ENCODE peak calls at places on chromosomes 13 and 19, in ten cellular contexts. One of them, this sample, is unnamed.

GRCh38 chr13:95644611-95645052 is at the start of gene DZIP1:
- DNase-seq in EL: peak
- DNase-seq in hepatic stellate cell: peak
- DNase-seq in BE2C: peak
- DNase-seq in left colon: peak
- DNase-seq in mesenchymal stem cell: peak
- DNase-seq in A172: peak
- DNase-seq in ascending aorta: peak
- DNase-seq in activated naive CD4-positive, alpha-beta T cell: no peak
- DNase-seq in Calu3: peak
- DNase-seq in this sample: peak

GRCh38 chr13:92833071-92833470 is 393.5 kb upstream of the GPC6 start:
- DNase-seq in mesenchymal stem cell: peak
- DNase-seq in Calu3: no peak
- DNase-seq in A172: no peak
- DNase-seq in activated naive CD4-positive, alpha-beta T cell: no peak
- DNase-seq in BE2C: no peak
- DNase-seq in ascending aorta: no peak
- DNase-seq in hepatic stellate cell: no peak
- DNase-seq in EL: no peak
- DNase-seq in left colon: no peak
- DNase-seq in this sample: no peak

GRCh38 chr13:73331556-73331955 is 272.8 kb downstream of the KLF5 start:
- DNase-seq in ascending aorta: no peak
- DNase-seq in EL: no peak
- DNase-seq in Calu3: no peak
- DNase-seq in activated naive CD4-positive, alpha-beta T cell: no peak
- DNase-seq in hepatic stellate cell: no peak
- DNase-seq in BE2C: no peak
- DNase-seq in A172: no peak
- DNase-seq in mesenchymal stem cell: no peak
- DNase-seq in left colon: no peak
- DNase-seq in this sample: no peak

GRCh38 chr13:29698106-29698505 is 102.6 kb upstream of the SLC7A1 start:
- DNase-seq in left colon: no peak
- DNase-seq in BE2C: no peak
- DNase-seq in hepatic stellate cell: no peak
- DNase-seq in Calu3: no peak
- DNase-seq in ascending aorta: no peak
- DNase-seq in A172: no peak
- DNase-seq in EL: no peak
- DNase-seq in activated naive CD4-positive, alpha-beta T cell: no peak
- DNase-seq in mesenchymal stem cell: no peak
- DNase-seq in this sample: no peak

GRCh38 chr13:96925869-96926628 is 68.2 kb downstream of the OXGR1 start:
- DNase-seq in Calu3: no peak
- DNase-seq in A172: no peak
- DNase-seq in ascending aorta: no peak
- DNase-seq in EL: no peak
- DNase-seq in hepatic stellate cell: no peak
- DNase-seq in BE2C: no peak
- DNase-seq in activated naive CD4-positive, alpha-beta T cell: no peak
- DNase-seq in mesenchymal stem cell: no peak
- DNase-seq in left colon: no peak
- DNase-seq in this sample: peak

GRCh38 chr13:75050419-75051066 is 431.4 kb downstream of the TBC1D4 start:
- DNase-seq in EL: peak
- DNase-seq in hepatic stellate cell: no peak
- DNase-seq in Calu3: no peak
- DNase-seq in BE2C: no peak
- DNase-seq in activated naive CD4-positive, alpha-beta T cell: no peak
- DNase-seq in A172: peak
- DNase-seq in ascending aorta: no peak
- DNase-seq in left colon: no peak
- DNase-seq in mesenchymal stem cell: peak
- DNase-seq in this sample: no peak

GRCh38 chr13:80454245-80454644 is 113.3 kb upstream of the SPRY2 start:
- DNase-seq in mesenchymal stem cell: no peak
- DNase-seq in EL: no peak
- DNase-seq in BE2C: no peak
- DNase-seq in ascending aorta: no peak
- DNase-seq in hepatic stellate cell: no peak
- DNase-seq in activated naive CD4-positive, alpha-beta T cell: no peak
- DNase-seq in Calu3: no peak
- DNase-seq in left colon: no peak
- DNase-seq in A172: peak
- DNase-seq in this sample: no peak

GRCh38 chr13:28012383-28012782 is 23.9 kb upstream of the URAD start:
- DNase-seq in A172: no peak
- DNase-seq in Calu3: no peak
- DNase-seq in ascending aorta: no peak
- DNase-seq in mesenchymal stem cell: peak
- DNase-seq in BE2C: no peak
- DNase-seq in activated naive CD4-positive, alpha-beta T cell: no peak
- DNase-seq in EL: no peak
- DNase-seq in hepatic stellate cell: no peak
- DNase-seq in left colon: no peak
- DNase-seq in this sample: no peak

GRCh38 chr13:113423225-113424170 is 29.8 kb downstream of the ADPRHL1 start:
- DNase-seq in ascending aorta: no peak
- DNase-seq in Calu3: no peak
- DNase-seq in left colon: no peak
- DNase-seq in BE2C: no peak
- DNase-seq in hepatic stellate cell: no peak
- DNase-seq in mesenchymal stem cell: no peak
- DNase-seq in activated naive CD4-positive, alpha-beta T cell: no peak
- DNase-seq in EL: no peak
- DNase-seq in A172: no peak
- DNase-seq in this sample: no peak

GRCh38 chr13:59823495-59823894 is 340.2 kb downstream of the DIAPH3 start:
- DNase-seq in hepatic stellate cell: peak
- DNase-seq in A172: peak
- DNase-seq in EL: peak
- DNase-seq in mesenchymal stem cell: peak
- DNase-seq in ascending aorta: no peak
- DNase-seq in BE2C: no peak
- DNase-seq in left colon: no peak
- DNase-seq in Calu3: no peak
- DNase-seq in activated naive CD4-positive, alpha-beta T cell: no peak
- DNase-seq in this sample: no peak

GRCh38 chr13:106310450-106310849 is 225.0 kb downstream of the EFNB2 start:
- DNase-seq in hepatic stellate cell: no peak
- DNase-seq in A172: no peak
- DNase-seq in left colon: no peak
- DNase-seq in Calu3: no peak
- DNase-seq in BE2C: no peak
- DNase-seq in mesenchymal stem cell: no peak
- DNase-seq in ascending aorta: no peak
- DNase-seq in EL: no peak
- DNase-seq in activated naive CD4-positive, alpha-beta T cell: no peak
- DNase-seq in this sample: no peak

GRCh38 chr19:41591951-41592562 is 16.1 kb downstream of the CEACAM21 start:
- DNase-seq in BE2C: no peak
- DNase-seq in left colon: no peak
- DNase-seq in ascending aorta: no peak
- DNase-seq in activated naive CD4-positive, alpha-beta T cell: no peak
- DNase-seq in A172: no peak
- DNase-seq in EL: no peak
- DNase-seq in mesenchymal stem cell: no peak
- DNase-seq in Calu3: no peak
- DNase-seq in hepatic stellate cell: no peak
- DNase-seq in this sample: no peak

GRCh38 chr13:63189712-63190111 is 1774.1 kb upstream of the PCDH20 start:
- DNase-seq in Calu3: no peak
- DNase-seq in EL: no peak
- DNase-seq in activated naive CD4-positive, alpha-beta T cell: no peak
- DNase-seq in hepatic stellate cell: no peak
- DNase-seq in mesenchymal stem cell: no peak
- DNase-seq in BE2C: no peak
- DNase-seq in left colon: no peak
- DNase-seq in ascending aorta: no peak
- DNase-seq in A172: no peak
- DNase-seq in this sample: no peak

GRCh38 chr19:45467456-45468158 is at the start of gene FOSB:
- DNase-seq in EL: peak
- DNase-seq in hepatic stellate cell: peak
- DNase-seq in left colon: peak
- DNase-seq in Calu3: peak
- DNase-seq in A172: peak
- DNase-seq in BE2C: peak
- DNase-seq in activated naive CD4-positive, alpha-beta T cell: peak
- DNase-seq in ascending aorta: peak
- DNase-seq in mesenchymal stem cell: peak
- DNase-seq in this sample: peak

GRCh38 chr19:41898235-41898634 is 15.3 kb downstream of the ARHGEF1 start:
- DNase-seq in BE2C: no peak
- DNase-seq in left colon: no peak
- DNase-seq in Calu3: no peak
- DNase-seq in mesenchymal stem cell: no peak
- DNase-seq in activated naive CD4-positive, alpha-beta T cell: no peak
- DNase-seq in EL: no peak
- DNase-seq in ascending aorta: no peak
- DNase-seq in hepatic stellate cell: no peak
- DNase-seq in A172: no peak
- DNase-seq in this sample: no peak

GRCh38 chr13:45299194-45299593 is 41.8 kb downstream of the TPT1 start:
- DNase-seq in activated naive CD4-positive, alpha-beta T cell: no peak
- DNase-seq in left colon: no peak
- DNase-seq in EL: peak
- DNase-seq in hepatic stellate cell: peak
- DNase-seq in Calu3: no peak
- DNase-seq in A172: peak
- DNase-seq in mesenchymal stem cell: no peak
- DNase-seq in ascending aorta: peak
- DNase-seq in BE2C: no peak
- DNase-seq in this sample: no peak

GRCh38 chr19:34232566-34233481 is 21.5 kb upstream of the GARRE1 start:
- DNase-seq in mesenchymal stem cell: peak
- DNase-seq in BE2C: peak
- DNase-seq in activated naive CD4-positive, alpha-beta T cell: no peak
- DNase-seq in Calu3: peak
- DNase-seq in hepatic stellate cell: peak
- DNase-seq in EL: peak
- DNase-seq in ascending aorta: peak
- DNase-seq in left colon: peak
- DNase-seq in A172: peak
- DNase-seq in this sample: no peak

GRCh38 chr19:4094761-4095487 is 28.2 kb upstream of the ZBTB7A start:
- DNase-seq in A172: no peak
- DNase-seq in ascending aorta: no peak
- DNase-seq in left colon: peak
- DNase-seq in BE2C: no peak
- DNase-seq in Calu3: no peak
- DNase-seq in activated naive CD4-positive, alpha-beta T cell: no peak
- DNase-seq in mesenchymal stem cell: no peak
- DNase-seq in hepatic stellate cell: no peak
- DNase-seq in EL: no peak
- DNase-seq in this sample: no peak

GRCh38 chr13:20231839-20232555 is at the start of gene GJB6:
- DNase-seq in left colon: peak
- DNase-seq in A172: no peak
- DNase-seq in BE2C: no peak
- DNase-seq in activated naive CD4-positive, alpha-beta T cell: no peak
- DNase-seq in Calu3: peak
- DNase-seq in hepatic stellate cell: no peak
- DNase-seq in EL: no peak
- DNase-seq in ascending aorta: peak
- DNase-seq in mesenchymal stem cell: no peak
- DNase-seq in this sample: no peak

GRCh38 chr13:91384891-91385290 is 13.5 kb upstream of the GPC5 start:
- DNase-seq in Calu3: no peak
- DNase-seq in mesenchymal stem cell: no peak
- DNase-seq in hepatic stellate cell: no peak
- DNase-seq in A172: no peak
- DNase-seq in ascending aorta: no peak
- DNase-seq in activated naive CD4-positive, alpha-beta T cell: no peak
- DNase-seq in BE2C: no peak
- DNase-seq in EL: no peak
- DNase-seq in left colon: no peak
- DNase-seq in this sample: no peak

GRCh38 chr13:111423168-111423785 is 102.8 kb downstream of the TEX29 start:
- DNase-seq in A172: peak
- DNase-seq in activated naive CD4-positive, alpha-beta T cell: no peak
- DNase-seq in ascending aorta: no peak
- DNase-seq in BE2C: no peak
- DNase-seq in EL: no peak
- DNase-seq in Calu3: peak
- DNase-seq in mesenchymal stem cell: no peak
- DNase-seq in left colon: no peak
- DNase-seq in hepatic stellate cell: no peak
- DNase-seq in this sample: no peak

GRCh38 chr13:113637262-113638160 is 20.5 kb downstream of the ATP4B start:
- DNase-seq in Calu3: no peak
- DNase-seq in A172: no peak
- DNase-seq in mesenchymal stem cell: no peak
- DNase-seq in left colon: peak
- DNase-seq in hepatic stellate cell: no peak
- DNase-seq in ascending aorta: peak
- DNase-seq in activated naive CD4-positive, alpha-beta T cell: no peak
- DNase-seq in BE2C: peak
- DNase-seq in EL: no peak
- DNase-seq in this sample: no peak

GRCh38 chr19:12043752-12044422 is 8.4 kb upstream of the ZNF433 start:
- DNase-seq in EL: no peak
- DNase-seq in BE2C: no peak
- DNase-seq in A172: no peak
- DNase-seq in activated naive CD4-positive, alpha-beta T cell: no peak
- DNase-seq in hepatic stellate cell: no peak
- DNase-seq in ascending aorta: no peak
- DNase-seq in mesenchymal stem cell: no peak
- DNase-seq in Calu3: no peak
- DNase-seq in left colon: no peak
- DNase-seq in this sample: no peak

GRCh38 chr19:45616709-45617027 is 14.7 kb upstream of the GPR4 start:
- DNase-seq in activated naive CD4-positive, alpha-beta T cell: no peak
- DNase-seq in A172: no peak
- DNase-seq in left colon: no peak
- DNase-seq in BE2C: no peak
- DNase-seq in EL: no peak
- DNase-seq in ascending aorta: no peak
- DNase-seq in mesenchymal stem cell: no peak
- DNase-seq in Calu3: no peak
- DNase-seq in hepatic stellate cell: no peak
- DNase-seq in this sample: no peak

GRCh38 chr13:24149306-24150032 is 11.1 kb upstream of the SPATA13 start:
- DNase-seq in BE2C: no peak
- DNase-seq in Calu3: no peak
- DNase-seq in left colon: no peak
- DNase-seq in mesenchymal stem cell: no peak
- DNase-seq in activated naive CD4-positive, alpha-beta T cell: no peak
- DNase-seq in A172: peak
- DNase-seq in EL: peak
- DNase-seq in ascending aorta: no peak
- DNase-seq in hepatic stellate cell: no peak
- DNase-seq in this sample: no peak

GRCh38 chr19:29376855-29377354 is 148.9 kb upstream of the VSTM2B start:
- DNase-seq in mesenchymal stem cell: no peak
- DNase-seq in activated naive CD4-positive, alpha-beta T cell: no peak
- DNase-seq in EL: no peak
- DNase-seq in A172: no peak
- DNase-seq in BE2C: no peak
- DNase-seq in Calu3: no peak
- DNase-seq in ascending aorta: no peak
- DNase-seq in hepatic stellate cell: no peak
- DNase-seq in left colon: no peak
- DNase-seq in this sample: no peak

GRCh38 chr19:40921005-40921897 is 39.2 kb upstream of the CYP2A7 start:
- DNase-seq in EL: peak
- DNase-seq in mesenchymal stem cell: peak
- DNase-seq in Calu3: peak
- DNase-seq in ascending aorta: no peak
- DNase-seq in hepatic stellate cell: no peak
- DNase-seq in A172: peak
- DNase-seq in BE2C: no peak
- DNase-seq in left colon: peak
- DNase-seq in activated naive CD4-positive, alpha-beta T cell: no peak
- DNase-seq in this sample: peak

GRCh38 chr13:21730186-21730880 is 59.5 kb downstream of the FGF9 start:
- DNase-seq in Calu3: no peak
- DNase-seq in left colon: no peak
- DNase-seq in activated naive CD4-positive, alpha-beta T cell: no peak
- DNase-seq in EL: no peak
- DNase-seq in ascending aorta: no peak
- DNase-seq in hepatic stellate cell: no peak
- DNase-seq in mesenchymal stem cell: no peak
- DNase-seq in A172: no peak
- DNase-seq in BE2C: no peak
- DNase-seq in this sample: no peak